ENCODE peak calls at places on chromosomes 5 and 9, in ten cellular contexts. One of them, this sample, is unnamed.

GRCh38 chr5:157574456-157575095 is 999 bp downstream of the ADAM19 start:
- DNase-seq in Peyer's patch: peak; percentile 54
- DNase-seq in LoVo: no peak
- DNase-seq in activated T-cell treated with anti-CD3 and anti-CD28 coated beads, Interleukin-2, amount 50 U/mL, for 48 hours: no peak
- DNase-seq in head of caudate nucleus: no peak
- DNase-seq in NCI-H774: no peak
- DNase-seq in lung microvascular endothelial cell: no peak
- DNase-seq in NCI-H2081: no peak
- DNase-seq in iPS-NIHi11: peak; percentile 34
- DNase-seq in AG20443: peak; percentile 35
- DNase-seq in this sample: no peak

GRCh38 chr5:151534345-151534744 is 56.8 kb downstream of the FAT2 start:
- DNase-seq in activated T-cell treated with anti-CD3 and anti-CD28 coated beads, Interleukin-2, amount 50 U/mL, for 48 hours: no peak
- DNase-seq in LoVo: no peak
- DNase-seq in NCI-H774: no peak
- DNase-seq in NCI-H2081: no peak
- DNase-seq in iPS-NIHi11: peak; percentile 70
- DNase-seq in lung microvascular endothelial cell: no peak
- DNase-seq in head of caudate nucleus: no peak
- DNase-seq in AG20443: no peak
- DNase-seq in Peyer's patch: no peak
- DNase-seq in this sample: no peak

GRCh38 chr9:81112638-81113037 is 576.7 kb downstream of the TLE1 start:
- DNase-seq in head of caudate nucleus: peak; percentile 6
- DNase-seq in NCI-H2081: peak; percentile 78
- DNase-seq in lung microvascular endothelial cell: no peak
- DNase-seq in iPS-NIHi11: no peak
- DNase-seq in NCI-H774: no peak
- DNase-seq in Peyer's patch: no peak
- DNase-seq in activated T-cell treated with anti-CD3 and anti-CD28 coated beads, Interleukin-2, amount 50 U/mL, for 48 hours: no peak
- DNase-seq in AG20443: no peak
- DNase-seq in LoVo: no peak
- DNase-seq in this sample: no peak

GRCh38 chr5:69033690-69034089 is 60.1 kb upstream of the SLC30A5 start:
- DNase-seq in activated T-cell treated with anti-CD3 and anti-CD28 coated beads, Interleukin-2, amount 50 U/mL, for 48 hours: no peak
- DNase-seq in iPS-NIHi11: no peak
- DNase-seq in LoVo: no peak
- DNase-seq in lung microvascular endothelial cell: no peak
- DNase-seq in NCI-H774: no peak
- DNase-seq in head of caudate nucleus: no peak
- DNase-seq in AG20443: no peak
- DNase-seq in NCI-H2081: no peak
- DNase-seq in Peyer's patch: no peak
- DNase-seq in this sample: no peak

GRCh38 chr5:147085409-147085808 is 149.4 kb upstream of the STK32A start:
- DNase-seq in lung microvascular endothelial cell: no peak
- DNase-seq in AG20443: no peak
- DNase-seq in NCI-H774: no peak
- DNase-seq in head of caudate nucleus: no peak
- DNase-seq in LoVo: no peak
- DNase-seq in iPS-NIHi11: no peak
- DNase-seq in Peyer's patch: no peak
- DNase-seq in activated T-cell treated with anti-CD3 and anti-CD28 coated beads, Interleukin-2, amount 50 U/mL, for 48 hours: no peak
- DNase-seq in NCI-H2081: no peak
- DNase-seq in this sample: no peak

GRCh38 chr5:73376618-73377170 is 71.9 kb downstream of the FOXD1 start:
- DNase-seq in activated T-cell treated with anti-CD3 and anti-CD28 coated beads, Interleukin-2, amount 50 U/mL, for 48 hours: no peak
- DNase-seq in Peyer's patch: no peak
- DNase-seq in NCI-H774: no peak
- DNase-seq in lung microvascular endothelial cell: no peak
- DNase-seq in iPS-NIHi11: no peak
- DNase-seq in NCI-H2081: no peak
- DNase-seq in LoVo: no peak
- DNase-seq in head of caudate nucleus: no peak
- DNase-seq in AG20443: peak; percentile 40
- DNase-seq in this sample: peak; percentile 25

GRCh38 chr5:146340260-146341081 is 1.8 kb downstream of the POU4F3 start:
- DNase-seq in AG20443: peak; percentile 80
- DNase-seq in Peyer's patch: no peak
- DNase-seq in lung microvascular endothelial cell: peak; percentile 74
- DNase-seq in iPS-NIHi11: peak; percentile 79
- DNase-seq in activated T-cell treated with anti-CD3 and anti-CD28 coated beads, Interleukin-2, amount 50 U/mL, for 48 hours: peak; percentile 65
- DNase-seq in LoVo: peak; percentile 30
- DNase-seq in NCI-H2081: no peak
- DNase-seq in NCI-H774: no peak
- DNase-seq in head of caudate nucleus: peak; percentile 41
- DNase-seq in this sample: peak; percentile 1

GRCh38 chr5:157767674-157768073 is 24.2 kb downstream of the LSM11 start:
- DNase-seq in NCI-H774: no peak
- DNase-seq in iPS-NIHi11: no peak
- DNase-seq in Peyer's patch: no peak
- DNase-seq in LoVo: no peak
- DNase-seq in activated T-cell treated with anti-CD3 and anti-CD28 coated beads, Interleukin-2, amount 50 U/mL, for 48 hours: no peak
- DNase-seq in NCI-H2081: no peak
- DNase-seq in AG20443: no peak
- DNase-seq in lung microvascular endothelial cell: no peak
- DNase-seq in head of caudate nucleus: no peak
- DNase-seq in this sample: no peak

GRCh38 chr9:20941177-20941690 is 90.2 kb downstream of the HACD4 start:
- DNase-seq in LoVo: peak; percentile 84
- DNase-seq in NCI-H2081: peak; percentile 90
- DNase-seq in NCI-H774: peak; percentile 90
- DNase-seq in lung microvascular endothelial cell: peak; percentile 84
- DNase-seq in head of caudate nucleus: peak; percentile 50
- DNase-seq in Peyer's patch: peak; percentile 79
- DNase-seq in iPS-NIHi11: peak; percentile 78
- DNase-seq in AG20443: peak; percentile 74
- DNase-seq in activated T-cell treated with anti-CD3 and anti-CD28 coated beads, Interleukin-2, amount 50 U/mL, for 48 hours: peak; percentile 53
- DNase-seq in this sample: peak; percentile 17

GRCh38 chr5:150544606-150545219 is 36.8 kb downstream of the NDST1 start:
- DNase-seq in lung microvascular endothelial cell: peak; percentile 79
- DNase-seq in LoVo: peak; percentile 66
- DNase-seq in NCI-H774: peak; percentile 3
- DNase-seq in AG20443: peak; percentile 90
- DNase-seq in iPS-NIHi11: peak; percentile 98
- DNase-seq in activated T-cell treated with anti-CD3 and anti-CD28 coated beads, Interleukin-2, amount 50 U/mL, for 48 hours: peak; percentile 83
- DNase-seq in NCI-H2081: peak; percentile 19
- DNase-seq in head of caudate nucleus: peak; percentile 80
- DNase-seq in Peyer's patch: peak; percentile 91
- DNase-seq in this sample: no peak

GRCh38 chr5:14445581-14446290 is 135.9 kb upstream of the OTULINL start:
- DNase-seq in NCI-H774: peak; percentile 30
- DNase-seq in head of caudate nucleus: peak; percentile 60
- DNase-seq in AG20443: peak; percentile 34
- DNase-seq in iPS-NIHi11: peak; percentile 66
- DNase-seq in lung microvascular endothelial cell: peak; percentile 52
- DNase-seq in LoVo: no peak
- DNase-seq in NCI-H2081: peak; percentile 93
- DNase-seq in Peyer's patch: no peak
- DNase-seq in activated T-cell treated with anti-CD3 and anti-CD28 coated beads, Interleukin-2, amount 50 U/mL, for 48 hours: no peak
- DNase-seq in this sample: no peak